ENCODE peak calls at places on chromosomes 1 and 21, in five cellular contexts. V, E, C, B and S are unnamed samples.

GRCh38 chr1:208254862-208255261 is 10.7 kb upstream of the PLXNA2 start:
- DNase-seq in C (no peak), V (no peak), B (no peak), E (no peak), S (no peak)

GRCh38 chr1:226638608-226639007 is 90.0 kb downstream of the STUM start:
- DNase-seq in B (no peak), V (no peak), C (no peak), E (no peak), S (no peak)

GRCh38 chr1:228273720-228274451 is 66.0 kb downstream of the OBSCN start:
- DNase-seq in B (no peak), E (no peak), C (no peak), V (no peak), S (peak; percentile 77)

GRCh38 chr1:236397173-236397759 is 3.2 kb downstream of the EDARADD start:
- DNase-seq in C (no peak), V (no peak), E (no peak), B (no peak), S (peak; percentile 34)

GRCh38 chr1:181044449-181044966 is 10.7 kb downstream of the MR1 start:
- DNase-seq in V (no peak), B (peak; percentile 85), E (peak; percentile 13), C (no peak), S (no peak)

GRCh38 chr1:1255078-1255477 is 8.6 kb upstream of the C1QTNF12 start:
- DNase-seq in C (no peak), V (no peak), B (no peak), E (no peak), S (no peak)

GRCh38 chr1:25784575-25785051 is 15.4 kb upstream of the SELENON start:
- DNase-seq in B (no peak), V (no peak), C (no peak), E (no peak), S (no peak)

GRCh38 chr21:41000838-41001237 is 153.9 kb upstream of the DSCAM start:
- DNase-seq in V (no peak), E (no peak), B (no peak), C (no peak), S (no peak)

GRCh38 chr21:30329203-30329868 is 8.2 kb downstream of the KRTAP27-1 start:
- DNase-seq in V (no peak), B (no peak), C (no peak), E (no peak), S (no peak)

GRCh38 chr1:94406446-94406845 is 11.7 kb upstream of the ABCD3 start:
- DNase-seq in E (no peak), B (no peak), V (no peak), C (no peak), S (no peak)

DNA sequence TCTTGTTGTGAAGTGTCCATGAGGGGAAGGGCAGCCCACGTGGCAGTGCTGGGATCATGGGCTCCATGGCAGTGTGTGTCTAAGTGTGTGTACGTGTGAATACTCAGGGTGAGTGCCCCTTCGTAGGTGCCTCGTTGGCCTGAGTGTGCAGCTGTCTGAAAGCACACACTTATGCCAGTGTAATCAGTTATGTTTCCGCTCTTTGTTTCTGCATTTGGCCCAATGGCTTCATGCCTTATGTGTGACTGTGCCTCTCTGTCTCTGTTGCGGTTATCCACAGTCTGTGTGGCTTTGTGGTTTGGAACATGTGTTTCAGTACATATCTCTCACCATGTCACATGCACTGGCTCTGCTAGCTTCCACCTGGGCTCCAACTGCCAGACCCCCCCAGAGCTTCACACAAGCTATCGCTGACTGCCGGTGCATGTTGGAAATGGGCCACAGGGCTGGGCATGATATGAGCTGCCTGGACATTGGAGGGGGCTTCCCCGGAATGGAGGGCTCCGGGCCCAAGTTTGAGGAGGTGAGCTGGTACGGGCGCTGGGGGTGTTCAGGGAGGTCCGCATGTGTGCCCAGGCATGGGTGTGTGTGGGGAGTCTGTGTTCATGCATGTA is 70.3 kb upstream of the TINAGL1 start:
- DNase-seq in V (peak; percentile 56), E (no peak), C (no peak), B (no peak), S (no peak)
- H3K4me1 ChIP-seq in V (no peaks in the 10 kb centered on the region), E (peaks cover 14% of the 10 kb centered on the region), C (no peaks in the 10 kb centered on the region), B (peaks cover 22% of the 10 kb centered on the region), S (no peaks in the 10 kb centered on the region)

GRCh38 chr21:36297938-36298572 is 21.9 kb upstream of the MORC3 start:
- DNase-seq in V (peak; percentile 66), C (no peak), B (peak; percentile 67), E (peak; percentile 35), S (no peak)
- H3K4me1 ChIP-seq in V (peaks cover 5% of the 10 kb centered on the region), C (no peaks in the 10 kb centered on the region), B (peaks cover 7% of the 10 kb centered on the region), E (peaks cover 36% of the 10 kb centered on the region), S (peaks cover 14% of the 10 kb centered on the region)

GRCh38 chr1:9631613-9632012 is 19.9 kb upstream of the PIK3CD start:
- DNase-seq in V (no peak), B (no peak), E (no peak), C (no peak), S (no peak)
- H3K4me1 ChIP-seq in V (peaks cover 9% of the 10 kb centered on the region), B (no peaks in the 10 kb centered on the region), E (peaks cover 51% of the 10 kb centered on the region), C (no peaks in the 10 kb centered on the region), S (peaks cover 9% of the 10 kb centered on the region)

GRCh38 chr1:229406798-229407197 is 27.1 kb downstream of the ACTA1 start:
- DNase-seq in V (no peak), B (peak; percentile 35), E (no peak), C (no peak), S (no peak)
- H3K4me1 ChIP-seq in V (peaks cover 54% of the 10 kb centered on the region), B (peaks cover 34% of the 10 kb centered on the region), E (no peaks in the 10 kb centered on the region), C (no peaks in the 10 kb centered on the region), S (peaks cover 41% of the 10 kb centered on the region)

GRCh38 chr1:234546387-234546704 is 63.6 kb downstream of the IRF2BP2 start:
- DNase-seq in B (no peak), E (no peak), V (no peak), C (no peak), S (no peak)
- H3K4me1 ChIP-seq in B (peaks cover 39% of the 10 kb centered on the region), E (peaks cover 13% of the 10 kb centered on the region), V (peaks cover 46% of the 10 kb centered on the region), C (peaks cover 31% of the 10 kb centered on the region), S (peaks cover 44% of the 10 kb centered on the region)